ENCODE peak calls at places on chromosome 18, in five cellular contexts. D, K, T, V and E are unnamed samples.

GRCh38 chr18:50695431-50696176 is 124.2 kb downstream of the MRO start:
- DNase-seq in D (no peak), K (no peak), T (no peak), V (no peak), E (no peak)

GRCh38 chr18:58186258-58186948 is 142.4 kb downstream of the NEDD4L start:
- DNase-seq in D (peak), K (no peak), T (no peak), V (no peak), E (no peak)

GRCh38 chr18:22507055-22507454 is 89.3 kb upstream of the CTAGE1 start:
- DNase-seq in D (no peak), K (no peak), T (no peak), V (no peak), E (no peak)

GRCh38 chr18:79480171-79480981 is 84.6 kb downstream of the NFATC1 start:
- DNase-seq in D (no peak), K (no peak), T (no peak), V (no peak), E (no peak)

GRCh38 chr18:63586966-63587365 is at the start of gene SERPINB13:
- DNase-seq in D (no peak), K (no peak), T (no peak), V (no peak), E (no peak)

GRCh38 chr18:57792741-57793629 is 10.1 kb downstream of the ATP8B1 start:
- DNase-seq in D (no peak), K (no peak), T (no peak), V (no peak), E (no peak)

GRCh38 chr18:657311-657997 is at the start of gene TYMS:
- DNase-seq in D (peak), K (peak), T (no peak), V (no peak), E (no peak)

GRCh38 chr18:35083174-35083712 is 42.0 kb downstream of the MAPRE2 start:
- DNase-seq in D (no peak), K (no peak), T (no peak), V (no peak), E (no peak)

GRCh38 chr18:58400337-58400885 is 228.5 kb downstream of the ALPK2 start:
- DNase-seq in D (no peak), K (no peak), T (no peak), V (no peak), E (no peak)

GRCh38 chr18:35050004-35050623 is 8.9 kb downstream of the MAPRE2 start:
- DNase-seq in D (peak), K (no peak), T (no peak), V (no peak), E (no peak)

GRCh38 chr18:50817898-50818250 is 1.9 kb downstream of the MRO start:
- DNase-seq in D (no peak), K (no peak), T (no peak), V (no peak), E (peak)

GRCh38 chr18:3710712-3711269 is 260.8 kb downstream of the TGIF1 start:
- DNase-seq in D (peak), K (no peak), T (no peak), V (peak), E (peak)

GRCh38 chr18:69648486-69648885 is 247.8 kb downstream of the DOK6 start:
- DNase-seq in D (peak), K (no peak), T (no peak), V (no peak), E (no peak)

GRCh38 chr18:76459687-76460350 is 35.2 kb downstream of the ZNF516 start:
- DNase-seq in D (no peak), K (peak), T (peak), V (peak), E (no peak)

GRCh38 chr18:25832008-25832604 is 258.3 kb downstream of the SS18 start:
- DNase-seq in D (peak), K (no peak), T (no peak), V (peak), E (peak)

GRCh38 chr18:29271496-29271895 is 1094.6 kb upstream of the CDH2 start:
- DNase-seq in D (no peak), K (no peak), T (no peak), V (no peak), E (no peak)

GRCh38 chr18:79578396-79579260 is 101.0 kb upstream of the CTDP1 start:
- DNase-seq in D (no peak), K (no peak), T (no peak), V (no peak), E (peak)

GRCh38 chr18:25141796-25142365 is 210.1 kb downstream of the ZNF521 start:
- DNase-seq in D (no peak), K (no peak), T (no peak), V (no peak), E (no peak)

GRCh38 chr18:56245856-56246575 is 392.4 kb downstream of the TXNL1 start:
- DNase-seq in D (no peak), K (no peak), T (no peak), V (no peak), E (no peak)

GRCh38 chr18:50630895-50631294 is 71.0 kb downstream of the MAPK4 start:
- DNase-seq in D (no peak), K (no peak), T (no peak), V (no peak), E (no peak)

GRCh38 chr18:28789460-28789859 is 612.5 kb upstream of the CDH2 start:
- DNase-seq in D (no peak), K (no peak), T (no peak), V (no peak), E (no peak)

GRCh38 chr18:42032447-42032846 is 77.4 kb downstream of the PIK3C3 start:
- DNase-seq in D (no peak), K (no peak), T (no peak), V (no peak), E (no peak)

GRCh38 chr18:2994603-2995432 is 18.1 kb downstream of the LPIN2 start:
- DNase-seq in D (no peak), K (no peak), T (no peak), V (no peak), E (no peak)

GRCh38 chr18:24413148-24413547 is 13.3 kb upstream of the IMPACT start:
- DNase-seq in D (no peak), K (no peak), T (no peak), V (no peak), E (no peak)

GRCh38 chr18:9627642-9628041 is 13.3 kb upstream of the PPP4R1 start:
- DNase-seq in D (no peak), K (no peak), T (no peak), V (no peak), E (no peak)

GRCh38 chr18:52367962-52368745 is 28.2 kb downstream of the DCC start:
- DNase-seq in D (no peak), K (no peak), T (no peak), V (no peak), E (no peak)

GRCh38 chr18:3345885-3346284 is 84.0 kb downstream of the MYL12B start:
- DNase-seq in D (no peak), K (no peak), T (no peak), V (no peak), E (no peak)

GRCh38 chr18:65255417-65255816 is 495.4 kb upstream of the CDH7 start:
- DNase-seq in D (no peak), K (no peak), T (no peak), V (no peak), E (no peak)

GRCh38 chr18:38115201-38115600 is 549.6 kb upstream of the CELF4 start:
- DNase-seq in D (no peak), K (no peak), T (no peak), V (no peak), E (no peak)

GRCh38 chr18:8450013-8450412 is 159.2 kb upstream of the RAB12 start:
- DNase-seq in D (no peak), K (no peak), T (no peak), V (no peak), E (no peak)

GRCh38 chr18:71324356-71324755 is 1035.5 kb downstream of the SOCS6 start:
- DNase-seq in D (no peak), K (no peak), T (no peak), V (no peak), E (no peak)

GRCh38 chr18:2515408-2515807 is 55.9 kb downstream of the METTL4 start:
- DNase-seq in D (no peak), K (no peak), T (no peak), V (no peak), E (no peak)

GRCh38 chr18:11981633-11982366 is 493 bp downstream of the IMPA2 start:
- DNase-seq in D (no peak), K (no peak), T (no peak), V (no peak), E (peak)

GRCh38 chr18:9434240-9434701 is 41.0 kb upstream of the RALBP1 start:
- DNase-seq in D (no peak), K (no peak), T (no peak), V (no peak), E (no peak)